ENCODE peak calls at places on chromosomes 13 and 19, in four cellular contexts. One of them, this sample, is unnamed.

GRCh38 chr13:41565221-41565620 is 107.9 kb downstream of the RGCC start:
- DNase-seq in H1: no peak
- DNase-seq in HepG2: peak
- DNase-seq in K562: no peak
- DNase-seq in this sample: no peak

GRCh38 chr13:111598751-111599150 is 278.3 kb downstream of the TEX29 start:
- DNase-seq in H1: no peak
- DNase-seq in HepG2: no peak
- DNase-seq in K562: no peak
- DNase-seq in this sample: no peak

GRCh38 chr19:38134538-38135149 is 89.4 kb downstream of the DPF1 start:
- DNase-seq in H1: peak
- DNase-seq in HepG2: peak
- DNase-seq in K562: peak
- DNase-seq in this sample: no peak

GRCh38 chr19:17889609-17890214 is 18.0 kb downstream of the SLC5A5 start:
- DNase-seq in H1: peak
- DNase-seq in HepG2: peak
- DNase-seq in K562: peak
- DNase-seq in this sample: no peak

GRCh38 chr19:29532097-29532496 is 6.3 kb downstream of the VSTM2B start:
- DNase-seq in H1: peak
- DNase-seq in HepG2: no peak
- DNase-seq in K562: no peak
- DNase-seq in this sample: no peak

GRCh38 chr19:55657004-55657747 is 2.3 kb downstream of the U2AF2 start:
- DNase-seq in H1: no peak
- DNase-seq in HepG2: no peak
- DNase-seq in K562: no peak
- DNase-seq in this sample: no peak

GRCh38 chr13:51125495-51126226 is 14.6 kb upstream of the C13orf42 start:
- DNase-seq in H1: peak
- DNase-seq in HepG2: peak
- DNase-seq in K562: peak
- DNase-seq in this sample: peak

GRCh38 chr19:19474950-19475781 is 40.2 kb downstream of the TSSK6 start:
- DNase-seq in H1: peak
- DNase-seq in HepG2: no peak
- DNase-seq in K562: no peak
- DNase-seq in this sample: no peak

GRCh38 chr13:113366031-113366588 is 2.2 kb upstream of the GRTP1 start:
- DNase-seq in H1: peak
- DNase-seq in HepG2: no peak
- DNase-seq in K562: no peak
- DNase-seq in this sample: no peak

GRCh38 chr19:49475995-49476880 is 2.2 kb downstream of the FLT3LG start:
- DNase-seq in H1: peak
- DNase-seq in HepG2: no peak
- DNase-seq in K562: peak
- DNase-seq in this sample: no peak

GRCh38 chr19:31015778-31016177 is 333.5 kb downstream of the TSHZ3 start:
- DNase-seq in H1: no peak
- DNase-seq in HepG2: no peak
- DNase-seq in K562: no peak
- DNase-seq in this sample: no peak

GRCh38 chr13:62209539-62209938 is 793.9 kb upstream of the PCDH20 start:
- DNase-seq in H1: no peak
- DNase-seq in HepG2: no peak
- DNase-seq in K562: no peak
- DNase-seq in this sample: peak

GRCh38 chr19:48195106-48195830 is 24.8 kb downstream of the ZSWIM9 start:
- DNase-seq in H1: no peak
- DNase-seq in HepG2: no peak
- DNase-seq in K562: no peak
- DNase-seq in this sample: no peak

GRCh38 chr19:33366127-33366526 is 7.4 kb upstream of the CEBPG start:
- DNase-seq in H1: no peak
- DNase-seq in HepG2: no peak
- DNase-seq in K562: no peak
- DNase-seq in this sample: no peak

GRCh38 chr19:43636121-43636683 is 3.4 kb downstream of the CADM4 start:
- DNase-seq in H1: peak
- DNase-seq in HepG2: peak
- DNase-seq in K562: no peak
- DNase-seq in this sample: no peak

GRCh38 chr13:44155422-44156293 is 218.0 kb upstream of the SERP2 start:
- DNase-seq in H1: no peak
- DNase-seq in HepG2: no peak
- DNase-seq in K562: peak
- DNase-seq in this sample: no peak

GRCh38 chr13:25762795-25763377 is 288.9 kb downstream of the SHISA2 start:
- DNase-seq in H1: no peak
- DNase-seq in HepG2: no peak
- DNase-seq in K562: no peak
- DNase-seq in this sample: no peak

GRCh38 chr19:293436-294110 is 2.4 kb upstream of the PLPP2 start:
- DNase-seq in H1: no peak
- DNase-seq in HepG2: no peak
- DNase-seq in K562: no peak
- DNase-seq in this sample: no peak

GRCh38 chr19:21508198-21508597 is 2.8 kb downstream of the ZNF429 start:
- DNase-seq in H1: no peak
- DNase-seq in HepG2: no peak
- DNase-seq in K562: no peak
- DNase-seq in this sample: no peak

GRCh38 chr19:958967-959685 is 25.0 kb upstream of the WDR18 start:
- DNase-seq in H1: no peak
- DNase-seq in HepG2: peak
- DNase-seq in K562: peak
- DNase-seq in this sample: no peak

GRCh38 chr19:35612559-35613321 is at the start of gene HAUS5:
- DNase-seq in H1: peak
- DNase-seq in HepG2: peak
- DNase-seq in K562: peak
- DNase-seq in this sample: peak

GRCh38 chr13:32409561-32410440 is 18.1 kb downstream of the N4BP2L1 start:
- DNase-seq in H1: peak
- DNase-seq in HepG2: no peak
- DNase-seq in K562: no peak
- DNase-seq in this sample: no peak

GRCh38 chr13:52003551-52003950 is 7.7 kb downstream of the ATP7B start:
- DNase-seq in H1: no peak
- DNase-seq in HepG2: no peak
- DNase-seq in K562: no peak
- DNase-seq in this sample: no peak

GRCh38 chr13:78147905-78148304 is 229.3 kb upstream of the EDNRB start:
- DNase-seq in H1: no peak
- DNase-seq in HepG2: no peak
- DNase-seq in K562: no peak
- DNase-seq in this sample: no peak

GRCh38 chr13:52599853-52600603 is 42.2 kb upstream of the HNRNPA1L2 start:
- DNase-seq in H1: peak
- DNase-seq in HepG2: no peak
- DNase-seq in K562: no peak
- DNase-seq in this sample: no peak

GRCh38 chr19:14318873-14319272 is 62.4 kb upstream of the ADGRE5 start:
- DNase-seq in H1: peak
- DNase-seq in HepG2: no peak
- DNase-seq in K562: peak
- DNase-seq in this sample: no peak

GRCh38 chr13:30738526-30738925 is 3.2 kb downstream of the ALOX5AP start:
- DNase-seq in H1: no peak
- DNase-seq in HepG2: no peak
- DNase-seq in K562: no peak
- DNase-seq in this sample: no peak

GRCh38 chr13:48210178-48210577 is 22.8 kb upstream of the ITM2B start:
- DNase-seq in H1: no peak
- DNase-seq in HepG2: no peak
- DNase-seq in K562: no peak
- DNase-seq in this sample: no peak

GRCh38 chr13:32261567-32261966 is 53.6 kb downstream of the ZAR1L start:
- DNase-seq in H1: no peak
- DNase-seq in HepG2: no peak
- DNase-seq in K562: peak
- DNase-seq in this sample: no peak

GRCh38 chr13:41313117-41313516 is 2.0 kb downstream of the NAA16 start:
- DNase-seq in H1: no peak
- DNase-seq in HepG2: no peak
- DNase-seq in K562: no peak
- DNase-seq in this sample: no peak

GRCh38 chr13:111573362-111573761 is 252.9 kb downstream of the TEX29 start:
- DNase-seq in H1: no peak
- DNase-seq in HepG2: no peak
- DNase-seq in K562: no peak
- DNase-seq in this sample: no peak

GRCh38 chr13:47039106-47039505 is 142.3 kb upstream of the HTR2A start:
- DNase-seq in H1: no peak
- DNase-seq in HepG2: no peak
- DNase-seq in K562: no peak
- DNase-seq in this sample: no peak

GRCh38 chr13:47036291-47037008 is 139.6 kb upstream of the HTR2A start:
- DNase-seq in H1: no peak
- DNase-seq in HepG2: no peak
- DNase-seq in K562: no peak
- DNase-seq in this sample: peak

GRCh38 chr13:47033216-47033615 is 136.4 kb upstream of the HTR2A start:
- DNase-seq in H1: no peak
- DNase-seq in HepG2: no peak
- DNase-seq in K562: no peak
- DNase-seq in this sample: no peak

DNA sequence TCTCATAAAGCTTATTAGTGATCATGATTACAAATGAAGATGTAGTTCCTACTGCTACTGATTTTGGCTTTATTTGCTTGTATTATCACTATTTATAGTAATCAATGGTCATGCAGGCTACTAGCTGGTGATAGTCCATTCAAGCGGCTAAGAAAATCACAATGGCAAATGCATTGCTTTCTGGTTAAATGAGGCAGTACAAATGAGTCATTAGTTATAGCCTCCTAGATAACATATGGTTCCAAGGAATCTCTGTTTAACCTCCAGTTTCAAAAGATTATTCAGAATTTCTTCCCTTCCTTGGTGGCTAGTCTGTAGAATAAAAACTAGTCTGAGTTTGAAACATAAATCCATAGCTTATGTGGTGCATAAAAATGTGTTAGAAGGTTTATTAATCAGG is 141.3 kb upstream of the HTR2A start:
- DNase-seq in H1: no peak
- DNase-seq in HepG2: no peak
- DNase-seq in K562: no peak
- DNase-seq in this sample: no peak
- TF ChIP-seq KDM1A in H1: no peak
- TF ChIP-seq KDM1A in HepG2: no peak
- TF ChIP-seq KDM1A in K562: no peak
- TF ChIP-seq KDM1A in this sample: no peak

GRCh38 chr19:39498262-39499081 is at the start of gene DLL3:
- DNase-seq in H1: peak
- DNase-seq in HepG2: no peak
- DNase-seq in K562: peak
- DNase-seq in this sample: no peak
- TF ChIP-seq EZH2 in H1: no peak
- TF ChIP-seq EZH2 in HepG2: no peak
- TF ChIP-seq EZH2 in K562: no peak
- TF ChIP-seq EZH2 in this sample: no peak

DNA sequence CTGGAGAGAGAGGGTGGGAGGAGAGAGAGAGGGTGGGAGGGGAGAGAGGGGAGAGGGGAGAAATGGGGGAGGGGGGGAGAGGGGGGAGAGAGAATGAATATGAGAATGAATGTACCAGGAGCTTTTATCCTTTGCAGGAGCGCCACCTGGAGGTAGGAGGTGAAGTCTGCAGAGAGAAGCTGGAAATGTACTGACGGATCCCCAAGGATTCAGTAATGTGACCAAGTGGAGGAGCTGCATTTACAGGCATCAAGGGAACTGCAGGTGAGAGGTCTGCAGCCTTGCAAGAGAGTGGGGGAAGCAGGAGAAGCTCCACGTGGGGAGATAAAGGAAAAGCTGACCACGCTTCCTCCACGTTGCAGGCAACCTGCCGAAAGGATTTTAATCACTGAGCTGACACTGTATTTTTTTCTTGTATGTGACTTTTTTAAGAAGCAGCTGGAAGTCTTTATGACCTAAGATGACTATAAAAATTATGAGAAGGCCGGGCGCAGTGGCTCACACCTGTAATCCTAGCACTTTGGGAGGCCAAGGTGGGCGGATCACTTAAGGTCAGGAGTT is 33.7 kb downstream of the VSTM1 start:
- DNase-seq in H1: peak
- DNase-seq in HepG2: peak
- DNase-seq in K562: peak
- DNase-seq in this sample: no peak
- TF ChIP-seq KDM1A in H1: no peak
- TF ChIP-seq KDM1A in HepG2: no peak
- TF ChIP-seq KDM1A in K562: no peak
- TF ChIP-seq KDM1A in this sample: no peak

GRCh38 chr19:40598918-40599307 is 2.3 kb upstream of the LTBP4 start:
- DNase-seq in H1: no peak
- DNase-seq in HepG2: no peak
- DNase-seq in K562: no peak
- DNase-seq in this sample: no peak

GRCh38 chr19:40600086-40600917 is 867 bp upstream of the LTBP4 start:
- DNase-seq in H1: no peak
- DNase-seq in HepG2: no peak
- DNase-seq in K562: no peak
- DNase-seq in this sample: no peak

GRCh38 chr19:40601061-40601973 is at the start of gene LTBP4:
- DNase-seq in H1: no peak
- DNase-seq in HepG2: no peak
- DNase-seq in K562: peak
- DNase-seq in this sample: no peak

GRCh38 chr19:40598121-40598917 is 2.9 kb upstream of the LTBP4 start:
- DNase-seq in H1: peak
- DNase-seq in HepG2: peak
- DNase-seq in K562: peak
- DNase-seq in this sample: no peak

DNA sequence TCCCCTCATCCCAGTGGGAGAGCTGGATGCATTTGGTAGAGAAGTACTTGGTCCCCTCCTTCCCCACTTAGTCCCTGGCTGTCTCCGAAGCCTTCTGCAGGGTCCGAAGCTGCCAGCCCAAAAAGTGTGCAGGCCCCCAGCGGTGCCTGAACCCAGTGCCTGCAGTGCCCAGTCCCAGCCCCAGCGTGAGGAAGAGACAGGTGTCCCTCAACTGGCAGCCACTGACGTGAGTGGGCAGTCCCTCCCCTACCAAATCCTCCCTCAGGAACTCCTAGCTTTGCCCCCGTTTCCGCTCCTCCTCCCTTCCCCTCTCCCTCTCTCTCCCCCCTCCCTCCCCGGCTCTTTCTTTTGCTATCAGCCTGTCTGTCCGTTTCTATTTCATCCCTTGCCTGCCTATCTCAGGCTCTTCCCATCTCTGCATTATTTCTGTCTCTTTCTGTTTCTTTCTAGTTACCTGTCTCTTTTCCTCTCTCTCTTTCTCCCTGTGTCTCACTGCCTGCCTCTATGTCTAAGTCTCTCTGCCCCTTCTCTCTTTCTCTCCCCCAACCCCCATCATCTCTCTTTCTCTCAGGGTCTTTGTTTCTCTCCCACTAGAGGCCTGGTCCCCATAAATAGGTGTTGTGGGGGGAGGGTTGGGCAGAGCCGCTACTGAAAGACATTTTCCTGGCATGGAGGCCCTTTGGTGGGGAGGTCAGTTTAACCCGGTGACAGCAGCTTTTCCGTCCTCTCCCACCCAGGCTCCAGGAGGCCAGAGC is 1.7 kb upstream of the LTBP4 start:
- DNase-seq in H1: no peak
- DNase-seq in HepG2: no peak
- DNase-seq in K562: no peak
- DNase-seq in this sample: no peak
- TF ChIP-seq EZH2 in H1: no peak
- TF ChIP-seq EZH2 in HepG2: no peak
- TF ChIP-seq EZH2 in K562: no peak
- TF ChIP-seq EZH2 in this sample: peak

This sample was measured in GM12878.